ENCODE peak calls at places on chromosomes 1 and 21, in five cellular contexts. I is OCI-LY7, C is MM.1S, V is SK-N-SH, M is Karpas-422. Y is an unnamed sample. For H3K9me2 and H3K9me3, the result is how much of the 10 kb centered on the place peaks cover.

GRCh38 chr1:27572679-27573426 is 31.1 kb downstream of the AHDC1 start:
- DNase-seq in I (no peak), V (no peak), C (no peak), M (no peak), Y (peak)

GRCh38 chr1:3543076-3544049 is 67.9 kb downstream of the MEGF6 start:
- DNase-seq in M (no peak), C (no peak), V (peak), I (no peak), Y (peak)

GRCh38 chr1:94974224-94974623 is 47.3 kb upstream of the CNN3 start:
- DNase-seq in I (no peak), C (no peak), M (no peak), V (no peak), Y (peak)

GRCh38 chr1:48480504-48480903 is 8.5 kb upstream of the SPATA6 start:
- DNase-seq in M (no peak), I (no peak), C (no peak), V (no peak), Y (no peak)

GRCh38 chr1:226903819-226904710 is 33.6 kb downstream of the PSEN2 start:
- DNase-seq in M (no peak), C (no peak), V (no peak), I (no peak), Y (peak)

GRCh38 chr1:241934181-241934815 is 23.3 kb upstream of the BECN2 start:
- DNase-seq in M (no peak), V (no peak), C (no peak), I (no peak), Y (peak)

GRCh38 chr21:31988492-31989285 is 115.9 kb downstream of the HUNK start:
- DNase-seq in I (no peak), V (no peak), C (no peak), M (no peak), Y (peak)

GRCh38 chr1:200739499-200740290 is 1.0 kb downstream of the CAMSAP2 start:
- DNase-seq in C (no peak), V (no peak), I (no peak), M (peak), Y (peak)

GRCh38 chr1:17233675-17234074 is 15.2 kb upstream of the PADI3 start:
- DNase-seq in M (no peak), V (peak), C (no peak), I (no peak), Y (peak)

GRCh38 chr1:226722901-226723639 is 16.0 kb downstream of the ITPKB start:
- DNase-seq in M (no peak), V (no peak), I (no peak), C (no peak), Y (no peak)

GRCh38 chr1:94807742-94808491 is 12.2 kb upstream of the SLC44A3 start:
- DNase-seq in M (no peak), I (no peak), C (no peak), V (no peak), Y (no peak)

GRCh38 chr1:116472431-116472961 is 98.3 kb downstream of the CD58 start:
- DNase-seq in I (no peak), M (peak), V (peak), C (no peak), Y (no peak)

GRCh38 chr1:181603735-181604410 is 120.6 kb downstream of the CACNA1E start:
- DNase-seq in I (no peak), M (no peak), V (no peak), C (no peak), Y (no peak)

GRCh38 chr1:181608386-181608785 is 125.1 kb downstream of the CACNA1E start:
- DNase-seq in M (no peak), I (no peak), C (no peak), V (no peak), Y (no peak)

GRCh38 chr1:181608951-181609350 is 125.6 kb downstream of the CACNA1E start:
- DNase-seq in M (no peak), C (no peak), V (no peak), I (no peak), Y (no peak)

GRCh38 chr1:181604482-181604881 is 121.2 kb downstream of the CACNA1E start:
- DNase-seq in C (no peak), I (no peak), M (no peak), V (no peak), Y (no peak)

DNA sequence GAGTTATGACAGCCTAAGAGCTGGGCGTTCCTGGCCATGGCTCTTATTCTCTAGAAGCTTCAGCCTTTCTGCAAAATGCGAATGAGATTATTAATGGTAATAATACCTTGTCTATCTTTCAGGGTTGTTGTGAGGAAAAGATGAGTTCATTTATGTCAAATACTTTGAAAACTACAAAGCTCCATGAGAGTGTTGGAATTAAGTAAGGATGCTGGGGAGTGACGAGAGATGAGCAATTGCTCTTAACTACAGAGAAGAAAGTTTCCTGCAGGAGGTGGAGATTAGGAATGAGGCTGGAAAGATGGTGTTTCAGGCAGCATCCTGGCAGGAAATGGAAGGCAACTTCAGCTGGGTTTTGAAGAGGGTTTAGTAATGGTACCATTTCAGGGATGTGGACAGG is 124.2 kb downstream of the CACNA1E start:
- DNase-seq in M (no peak), C (no peak), I (no peak), V (no peak), Y (no peak)
- H3K9me2 ChIP-seq in M (under half), C (under half), I (under half), V (under half), Y (under half)

GRCh38 chr1:75672528-75673393 is 51.7 kb upstream of the ACADM start:
- DNase-seq in M (no peak), C (peak), I (no peak), V (no peak), Y (peak)
- H3K27ac ChIP-seq in M (no peak), C (no peak), I (no peak), V (no peak), Y (peak)

GRCh38 chr1:82343381-82343780 is 542.6 kb downstream of the ADGRL2 start:
- DNase-seq in V (no peak), M (no peak), C (no peak), I (no peak), Y (no peak)
- H3K9me3 ChIP-seq in V (under half), M (under half), C (under half), I (under half), Y (under half)

GRCh38 chr1:152537496-152537895 is 23.2 kb downstream of the CRCT1 start:
- DNase-seq in V (no peak), C (no peak), I (no peak), M (no peak), Y (no peak)

GRCh38 chr1:152535774-152536173 is 21.5 kb downstream of the CRCT1 start:
- DNase-seq in C (no peak), V (no peak), I (no peak), M (no peak), Y (no peak)

GRCh38 chr1:152543808-152544207 is 22.8 kb downstream of the LCE3E start:
- DNase-seq in V (no peak), I (peak), C (no peak), M (peak), Y (peak)

DNA sequence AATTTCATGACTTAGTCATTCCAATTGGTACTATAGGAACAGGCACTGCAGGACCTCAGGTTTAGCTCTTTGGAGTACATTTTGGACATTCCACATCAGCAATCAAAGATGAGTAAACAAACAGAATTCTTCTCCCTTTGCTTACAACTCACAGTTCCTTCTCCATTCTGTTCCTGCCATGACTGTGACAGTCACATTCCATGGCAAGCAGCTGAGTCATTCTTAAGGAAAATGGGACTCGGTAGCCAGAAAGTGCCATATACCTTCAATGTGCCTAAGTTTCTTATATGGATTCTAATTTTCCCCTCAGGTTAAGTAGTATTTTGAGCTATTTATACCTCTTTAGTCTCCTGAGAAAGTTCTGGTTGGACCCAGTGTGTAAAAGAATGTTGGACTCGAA is 25.6 kb downstream of the CRCT1 start:
- DNase-seq in V (no peak), I (no peak), M (no peak), C (no peak), Y (no peak)
- H3K9me2 ChIP-seq in V (under half), I (under half), M (under half), C (under half), Y (under half)

Y was measured in GM23248.